ENCODE peak calls at places on chromosome 12, in six cellular contexts. One of them, this sample, is unnamed.

GRCh38 chr12:105724651-105725050 is 394.2 kb downstream of the C12orf75 start:
- DNase-seq in uterus: no peak
- DNase-seq in CD8-positive, alpha-beta memory T cell: no peak
- DNase-seq in breast epithelium: no peak
- DNase-seq in adrenal gland: no peak
- DNase-seq in cardiac muscle cell: peak; percentile 35
- DNase-seq in this sample: no peak

GRCh38 chr12:117018276-117018675 is 80.9 kb downstream of the TESC start:
- DNase-seq in uterus: no peak
- DNase-seq in CD8-positive, alpha-beta memory T cell: no peak
- DNase-seq in breast epithelium: no peak
- DNase-seq in adrenal gland: no peak
- DNase-seq in cardiac muscle cell: no peak
- DNase-seq in this sample: no peak

GRCh38 chr12:6904280-6905276 is at the start of gene LRRC23:
- DNase-seq in uterus: peak; percentile 97
- DNase-seq in CD8-positive, alpha-beta memory T cell: peak; percentile 98
- DNase-seq in breast epithelium: peak; percentile 98
- DNase-seq in adrenal gland: peak; percentile 99
- DNase-seq in cardiac muscle cell: peak; percentile 96
- DNase-seq in this sample: peak; percentile 95

GRCh38 chr12:71197460-71197859 is 39.7 kb upstream of the TSPAN8 start:
- DNase-seq in uterus: no peak
- DNase-seq in CD8-positive, alpha-beta memory T cell: no peak
- DNase-seq in breast epithelium: no peak
- DNase-seq in adrenal gland: no peak
- DNase-seq in cardiac muscle cell: no peak
- DNase-seq in this sample: no peak

GRCh38 chr12:23197266-23197665 is 572.3 kb downstream of the ETNK1 start:
- DNase-seq in uterus: no peak
- DNase-seq in CD8-positive, alpha-beta memory T cell: no peak
- DNase-seq in breast epithelium: no peak
- DNase-seq in adrenal gland: no peak
- DNase-seq in cardiac muscle cell: no peak
- DNase-seq in this sample: no peak

GRCh38 chr12:88946377-88946997 is 366.2 kb upstream of the KITLG start:
- DNase-seq in uterus: no peak
- DNase-seq in CD8-positive, alpha-beta memory T cell: no peak
- DNase-seq in breast epithelium: no peak
- DNase-seq in adrenal gland: no peak
- DNase-seq in cardiac muscle cell: peak; percentile 85
- DNase-seq in this sample: no peak

GRCh38 chr12:3744216-3744883 is 8.6 kb downstream of the CRACR2A start:
- DNase-seq in uterus: no peak
- DNase-seq in CD8-positive, alpha-beta memory T cell: no peak
- DNase-seq in breast epithelium: no peak
- DNase-seq in adrenal gland: no peak
- DNase-seq in cardiac muscle cell: no peak
- DNase-seq in this sample: no peak

GRCh38 chr12:2765608-2766007 is 29.2 kb upstream of the FKBP4 start:
- DNase-seq in uterus: no peak
- DNase-seq in CD8-positive, alpha-beta memory T cell: no peak
- DNase-seq in breast epithelium: no peak
- DNase-seq in adrenal gland: no peak
- DNase-seq in cardiac muscle cell: no peak
- DNase-seq in this sample: no peak

GRCh38 chr12:86230516-86231146 is 25.6 kb downstream of the MGAT4C start:
- DNase-seq in uterus: no peak
- DNase-seq in CD8-positive, alpha-beta memory T cell: no peak
- DNase-seq in breast epithelium: no peak
- DNase-seq in adrenal gland: no peak
- DNase-seq in cardiac muscle cell: peak; percentile 35
- DNase-seq in this sample: no peak

GRCh38 chr12:25266522-25266921 is 15.8 kb upstream of the KRAS start:
- DNase-seq in uterus: no peak
- DNase-seq in CD8-positive, alpha-beta memory T cell: no peak
- DNase-seq in breast epithelium: no peak
- DNase-seq in adrenal gland: no peak
- DNase-seq in cardiac muscle cell: peak; percentile 20
- DNase-seq in this sample: no peak

GRCh38 chr12:126982707-126983106 is 1284.3 kb upstream of the TMEM132C start:
- DNase-seq in uterus: no peak
- DNase-seq in CD8-positive, alpha-beta memory T cell: no peak
- DNase-seq in breast epithelium: no peak
- DNase-seq in adrenal gland: no peak
- DNase-seq in cardiac muscle cell: no peak
- DNase-seq in this sample: no peak

GRCh38 chr12:110780448-110780847 is 37.8 kb upstream of the PPP1CC start:
- DNase-seq in uterus: no peak
- DNase-seq in CD8-positive, alpha-beta memory T cell: no peak
- DNase-seq in breast epithelium: no peak
- DNase-seq in adrenal gland: no peak
- DNase-seq in cardiac muscle cell: no peak
- DNase-seq in this sample: peak; percentile 17

GRCh38 chr12:2675776-2676175 is 119.0 kb upstream of the FKBP4 start:
- DNase-seq in uterus: peak; percentile 3
- DNase-seq in CD8-positive, alpha-beta memory T cell: no peak
- DNase-seq in breast epithelium: no peak
- DNase-seq in adrenal gland: no peak
- DNase-seq in cardiac muscle cell: no peak
- DNase-seq in this sample: no peak

GRCh38 chr12:108832730-108833354 is 24.5 kb downstream of the SSH1 start:
- DNase-seq in uterus: no peak
- DNase-seq in CD8-positive, alpha-beta memory T cell: no peak
- DNase-seq in breast epithelium: peak; percentile 50
- DNase-seq in adrenal gland: peak; percentile 31
- DNase-seq in cardiac muscle cell: peak; percentile 94
- DNase-seq in this sample: no peak

GRCh38 chr12:2877959-2878732 is 1.1 kb downstream of the RHNO1 start:
- DNase-seq in uterus: no peak
- DNase-seq in CD8-positive, alpha-beta memory T cell: no peak
- DNase-seq in breast epithelium: no peak
- DNase-seq in adrenal gland: no peak
- DNase-seq in cardiac muscle cell: peak; percentile 76
- DNase-seq in this sample: no peak

GRCh38 chr12:2354151-2354991 is 301.6 kb downstream of the CACNA1C start:
- DNase-seq in uterus: no peak
- DNase-seq in CD8-positive, alpha-beta memory T cell: no peak
- DNase-seq in breast epithelium: no peak
- DNase-seq in adrenal gland: no peak
- DNase-seq in cardiac muscle cell: no peak
- DNase-seq in this sample: no peak

GRCh38 chr12:7981446-7981845 is 45.5 kb upstream of the SLC2A3 start:
- DNase-seq in uterus: no peak
- DNase-seq in CD8-positive, alpha-beta memory T cell: no peak
- DNase-seq in breast epithelium: no peak
- DNase-seq in adrenal gland: no peak
- DNase-seq in cardiac muscle cell: no peak
- DNase-seq in this sample: no peak

GRCh38 chr12:48276621-48277020 is 73.5 kb upstream of the OR10AD1 start:
- DNase-seq in uterus: no peak
- DNase-seq in CD8-positive, alpha-beta memory T cell: no peak
- DNase-seq in breast epithelium: no peak
- DNase-seq in adrenal gland: no peak
- DNase-seq in cardiac muscle cell: no peak
- DNase-seq in this sample: no peak

GRCh38 chr12:57180321-57180989 is 33.0 kb upstream of the LRP1-AS start:
- DNase-seq in uterus: no peak
- DNase-seq in CD8-positive, alpha-beta memory T cell: no peak
- DNase-seq in breast epithelium: no peak
- DNase-seq in adrenal gland: no peak
- DNase-seq in cardiac muscle cell: no peak
- DNase-seq in this sample: no peak

GRCh38 chr12:8687846-8688601 is 9.8 kb upstream of the RIMKLB start:
- DNase-seq in uterus: peak; percentile 56
- DNase-seq in CD8-positive, alpha-beta memory T cell: no peak
- DNase-seq in breast epithelium: peak; percentile 64
- DNase-seq in adrenal gland: peak; percentile 71
- DNase-seq in cardiac muscle cell: peak; percentile 90
- DNase-seq in this sample: no peak

GRCh38 chr12:72815421-72815820 is 543.3 kb downstream of the TRHDE start:
- DNase-seq in uterus: no peak
- DNase-seq in CD8-positive, alpha-beta memory T cell: no peak
- DNase-seq in breast epithelium: no peak
- DNase-seq in adrenal gland: no peak
- DNase-seq in cardiac muscle cell: no peak
- DNase-seq in this sample: no peak
- H3K9me3 ChIP-seq in uterus: no peaks in the 10 kb centered on the region
- H3K9me3 ChIP-seq in CD8-positive, alpha-beta memory T cell: no peaks in the 10 kb centered on the region
- H3K9me3 ChIP-seq in breast epithelium: no peaks in the 10 kb centered on the region
- H3K9me3 ChIP-seq in adrenal gland: no peaks in the 10 kb centered on the region
- H3K9me3 ChIP-seq in cardiac muscle cell: no peaks in the 10 kb centered on the region
- H3K9me3 ChIP-seq in this sample: no peaks in the 10 kb centered on the region

GRCh38 chr12:34600592-34601462 is 578.5 kb downstream of the ALG10 start:
- DNase-seq in uterus: peak; percentile 4
- DNase-seq in CD8-positive, alpha-beta memory T cell: no peak
- DNase-seq in breast epithelium: no peak
- DNase-seq in adrenal gland: no peak
- DNase-seq in cardiac muscle cell: no peak
- DNase-seq in this sample: no peak

GRCh38 chr12:34604227-34604626 is 581.9 kb downstream of the ALG10 start:
- DNase-seq in uterus: no peak
- DNase-seq in CD8-positive, alpha-beta memory T cell: no peak
- DNase-seq in breast epithelium: no peak
- DNase-seq in adrenal gland: no peak
- DNase-seq in cardiac muscle cell: no peak
- DNase-seq in this sample: no peak

GRCh38 chr12:34603382-34604035 is 581.2 kb downstream of the ALG10 start:
- DNase-seq in uterus: no peak
- DNase-seq in CD8-positive, alpha-beta memory T cell: no peak
- DNase-seq in breast epithelium: no peak
- DNase-seq in adrenal gland: no peak
- DNase-seq in cardiac muscle cell: no peak
- DNase-seq in this sample: no peak

GRCh38 chr12:34601689-34602088 is 579.4 kb downstream of the ALG10 start:
- DNase-seq in uterus: no peak
- DNase-seq in CD8-positive, alpha-beta memory T cell: no peak
- DNase-seq in breast epithelium: no peak
- DNase-seq in adrenal gland: no peak
- DNase-seq in cardiac muscle cell: no peak
- DNase-seq in this sample: peak; percentile 4

GRCh38 chr12:34602213-34602940 is 580.1 kb downstream of the ALG10 start:
- DNase-seq in uterus: no peak
- DNase-seq in CD8-positive, alpha-beta memory T cell: no peak
- DNase-seq in breast epithelium: no peak
- DNase-seq in adrenal gland: no peak
- DNase-seq in cardiac muscle cell: no peak
- DNase-seq in this sample: peak; percentile 2
- H3K9me3 ChIP-seq in uterus: no peaks in the 10 kb centered on the region
- H3K9me3 ChIP-seq in CD8-positive, alpha-beta memory T cell: no peaks in the 10 kb centered on the region
- H3K9me3 ChIP-seq in breast epithelium: peaks cover 89% of the 10 kb centered on the region
- H3K9me3 ChIP-seq in adrenal gland: no peaks in the 10 kb centered on the region
- H3K9me3 ChIP-seq in cardiac muscle cell: no peaks in the 10 kb centered on the region
- H3K9me3 ChIP-seq in this sample: peaks cover 5% of the 10 kb centered on the region

GRCh38 chr12:16763901-16764300 is 157.9 kb upstream of the LMO3 start:
- DNase-seq in uterus: no peak
- DNase-seq in CD8-positive, alpha-beta memory T cell: no peak
- DNase-seq in breast epithelium: no peak
- DNase-seq in adrenal gland: no peak
- DNase-seq in cardiac muscle cell: no peak
- DNase-seq in this sample: no peak
- H3K9me3 ChIP-seq in uterus: no peaks in the 10 kb centered on the region
- H3K9me3 ChIP-seq in CD8-positive, alpha-beta memory T cell: no peaks in the 10 kb centered on the region
- H3K9me3 ChIP-seq in breast epithelium: no peaks in the 10 kb centered on the region
- H3K9me3 ChIP-seq in adrenal gland: no peaks in the 10 kb centered on the region
- H3K9me3 ChIP-seq in cardiac muscle cell: no peaks in the 10 kb centered on the region
- H3K9me3 ChIP-seq in this sample: no peaks in the 10 kb centered on the region

DNA sequence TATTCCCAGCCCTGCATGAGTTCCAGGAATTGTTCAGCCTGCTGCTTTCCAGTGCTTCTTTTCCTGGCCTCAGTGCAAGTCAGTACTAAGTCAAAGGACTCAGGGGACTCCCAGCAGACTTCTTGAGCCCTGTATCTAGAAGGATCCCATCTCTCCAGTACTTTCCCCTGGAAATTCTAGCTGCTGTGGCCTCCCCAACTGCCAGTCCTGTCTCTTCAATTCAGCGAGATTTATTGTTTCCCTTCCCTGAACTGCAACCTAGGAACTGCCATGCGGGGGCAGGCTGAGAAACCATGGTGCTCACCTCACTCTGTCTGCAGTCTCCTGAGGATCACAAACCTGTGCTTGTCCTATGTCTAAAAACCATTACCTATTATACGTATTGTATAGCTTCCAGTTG is 31.8 kb downstream of the ZNF605 start:
- DNase-seq in uterus: no peak
- DNase-seq in CD8-positive, alpha-beta memory T cell: no peak
- DNase-seq in breast epithelium: no peak
- DNase-seq in adrenal gland: no peak
- DNase-seq in cardiac muscle cell: no peak
- DNase-seq in this sample: no peak
- H3K9me3 ChIP-seq in uterus: no peaks in the 10 kb centered on the region
- H3K9me3 ChIP-seq in CD8-positive, alpha-beta memory T cell: peaks cover 66% of the 10 kb centered on the region
- H3K9me3 ChIP-seq in breast epithelium: peaks cover 92% of the 10 kb centered on the region
- H3K9me3 ChIP-seq in adrenal gland: peaks cover 42% of the 10 kb centered on the region
- H3K9me3 ChIP-seq in cardiac muscle cell: peaks cover 27% of the 10 kb centered on the region
- H3K9me3 ChIP-seq in this sample: peaks cover 59% of the 10 kb centered on the region

GRCh38 chr12:34340534-34341361 is 318.5 kb downstream of the ALG10 start:
- DNase-seq in uterus: no peak
- DNase-seq in CD8-positive, alpha-beta memory T cell: no peak
- DNase-seq in breast epithelium: no peak
- DNase-seq in adrenal gland: no peak
- DNase-seq in cardiac muscle cell: no peak
- DNase-seq in this sample: no peak
- H3K9me3 ChIP-seq in uterus: no peaks in the 10 kb centered on the region
- H3K9me3 ChIP-seq in CD8-positive, alpha-beta memory T cell: no peaks in the 10 kb centered on the region
- H3K9me3 ChIP-seq in breast epithelium: peaks cover 96% of the 10 kb centered on the region
- H3K9me3 ChIP-seq in adrenal gland: no peaks in the 10 kb centered on the region
- H3K9me3 ChIP-seq in cardiac muscle cell: no peaks in the 10 kb centered on the region
- H3K9me3 ChIP-seq in this sample: no peaks in the 10 kb centered on the region

This sample was measured in T-helper 17 cell.